ENCODE peak calls at places on chromosomes 4 and X, in four cellular contexts. One of them, this sample, is unnamed.

GRCh38 chr4:93103042-93103441 is 725.5 kb upstream of the ATOH1 start:
- ATAC-seq in foreskin keratinocyte: no peak
- ATAC-seq in T-cell: no peak
- ATAC-seq in activated CD8-positive, alpha-beta T cell treated with anti-CD3 and anti-CD28 coated beads, Interleukin-2, amount 10 ng/mL, durations not matched to agents 7 days and 5 days: no peak
- ATAC-seq in this sample: no peak

GRCh38 chrX:19805054-19805690 is 82.2 kb downstream of the SH3KBP1 start:
- ATAC-seq in foreskin keratinocyte: no peak
- ATAC-seq in T-cell: peak
- ATAC-seq in activated CD8-positive, alpha-beta T cell treated with anti-CD3 and anti-CD28 coated beads, Interleukin-2, amount 10 ng/mL, durations not matched to agents 7 days and 5 days: peak
- ATAC-seq in this sample: no peak

GRCh38 chrX:106484233-106484632 is 127.5 kb upstream of the RADX start:
- ATAC-seq in foreskin keratinocyte: no peak
- ATAC-seq in T-cell: peak
- ATAC-seq in activated CD8-positive, alpha-beta T cell treated with anti-CD3 and anti-CD28 coated beads, Interleukin-2, amount 10 ng/mL, durations not matched to agents 7 days and 5 days: peak
- ATAC-seq in this sample: peak

GRCh38 chrX:38651625-38652601 is 90.6 kb downstream of the TSPAN7 start:
- ATAC-seq in foreskin keratinocyte: no peak
- ATAC-seq in T-cell: no peak
- ATAC-seq in activated CD8-positive, alpha-beta T cell treated with anti-CD3 and anti-CD28 coated beads, Interleukin-2, amount 10 ng/mL, durations not matched to agents 7 days and 5 days: no peak
- ATAC-seq in this sample: no peak

GRCh38 chr4:144894525-144894924 is 203.5 kb downstream of the ANAPC10 start:
- ATAC-seq in foreskin keratinocyte: peak
- ATAC-seq in T-cell: no peak
- ATAC-seq in activated CD8-positive, alpha-beta T cell treated with anti-CD3 and anti-CD28 coated beads, Interleukin-2, amount 10 ng/mL, durations not matched to agents 7 days and 5 days: no peak
- ATAC-seq in this sample: no peak

GRCh38 chrX:134849390-134849789 is 141.4 kb upstream of the SMIM10 start:
- ATAC-seq in foreskin keratinocyte: peak
- ATAC-seq in T-cell: no peak
- ATAC-seq in activated CD8-positive, alpha-beta T cell treated with anti-CD3 and anti-CD28 coated beads, Interleukin-2, amount 10 ng/mL, durations not matched to agents 7 days and 5 days: no peak
- ATAC-seq in this sample: no peak

GRCh38 chr4:30245140-30245539 is 475.0 kb upstream of the PCDH7 start:
- ATAC-seq in foreskin keratinocyte: peak
- ATAC-seq in T-cell: no peak
- ATAC-seq in activated CD8-positive, alpha-beta T cell treated with anti-CD3 and anti-CD28 coated beads, Interleukin-2, amount 10 ng/mL, durations not matched to agents 7 days and 5 days: no peak
- ATAC-seq in this sample: no peak

GRCh38 chrX:129572422-129572821 is 32.4 kb downstream of the OCRL start:
- ATAC-seq in foreskin keratinocyte: no peak
- ATAC-seq in T-cell: no peak
- ATAC-seq in activated CD8-positive, alpha-beta T cell treated with anti-CD3 and anti-CD28 coated beads, Interleukin-2, amount 10 ng/mL, durations not matched to agents 7 days and 5 days: no peak
- ATAC-seq in this sample: no peak